ENCODE peak calls at places on chromosomes 6 and 20, in four cellular contexts. J, L, M and V are unnamed samples.

GRCh38 chr6:151100326-151100725 is 139.4 kb upstream of the AKAP12 start:
- DNase-seq in J (no peak), L (no peak), M (peak; percentile 50), V (no peak)

GRCh38 chr6:12483712-12484111 is 193.6 kb downstream of the EDN1 start:
- DNase-seq in J (no peak), L (peak; percentile 64), M (no peak), V (no peak)

GRCh38 chr6:90039911-90040310 is 145.6 kb downstream of the GJA10 start:
- DNase-seq in J (no peak), L (no peak), M (no peak), V (no peak)

GRCh38 chr6:76697585-76697984 is 625.1 kb upstream of the IMPG1 start:
- DNase-seq in J (no peak), L (no peak), M (no peak), V (no peak)

GRCh38 chr6:163588211-163588919 is 173.8 kb downstream of the QKI start:
- DNase-seq in J (no peak), L (no peak), M (no peak), V (no peak)

GRCh38 chr6:13760948-13761347 is 49.3 kb upstream of the RANBP9 start:
- DNase-seq in J (no peak), L (no peak), M (no peak), V (no peak)

GRCh38 chr20:52760791-52761190 is 211.4 kb upstream of the TSHZ2 start:
- DNase-seq in J (no peak), L (no peak), M (no peak), V (no peak)

GRCh38 chr6:163301721-163302635 is 112.5 kb upstream of the QKI start:
- DNase-seq in J (no peak), L (no peak), M (no peak), V (no peak)

GRCh38 chr6:150491131-150491795 is 108.4 kb upstream of the PLEKHG1 start:
- DNase-seq in J (no peak), L (peak; percentile 24), M (no peak), V (no peak)

GRCh38 chr6:118187568-118188164 is 280.6 kb downstream of the SLC35F1 start:
- DNase-seq in J (no peak), L (no peak), M (no peak), V (no peak)

GRCh38 chr6:40376113-40376650 is 211.0 kb downstream of the LRFN2 start:
- DNase-seq in J (no peak), L (no peak), M (no peak), V (no peak)

GRCh38 chr6:43779864-43780260 is 9.9 kb downstream of the VEGFA start:
- DNase-seq in J (no peak), L (no peak), M (no peak), V (no peak)

GRCh38 chr6:68875403-68875802 is 240.3 kb downstream of the ADGRB3 start:
- DNase-seq in J (no peak), L (no peak), M (no peak), V (no peak)

GRCh38 chr6:109491207-109491938 is 8.4 kb upstream of the ZBTB24 start:
- DNase-seq in J (no peak), L (no peak), M (no peak), V (no peak)

GRCh38 chr6:163643866-163644265 is 229.3 kb downstream of the QKI start:
- DNase-seq in J (no peak), L (no peak), M (no peak), V (no peak)

GRCh38 chr6:142637624-142638023 is 307.4 kb downstream of the HIVEP2 start:
- DNase-seq in J (no peak), L (no peak), M (no peak), V (no peak)

GRCh38 chr6:126302191-126302590 is 37.7 kb upstream of the CENPW start:
- DNase-seq in J (no peak), L (no peak), M (no peak), V (no peak)

GRCh38 chr6:4712291-4712690 is 63.9 kb upstream of the CDYL start:
- DNase-seq in J (no peak), L (no peak), M (no peak), V (no peak)

GRCh38 chr6:132041706-132042105 is 90.5 kb upstream of the CCN2 start:
- DNase-seq in J (no peak), L (no peak), M (no peak), V (no peak)

GRCh38 chr6:113644861-113645575 is 212.1 kb upstream of the MARCKS start:
- DNase-seq in J (no peak), L (peak; percentile 87), M (no peak), V (no peak)

GRCh38 chr6:29816030-29816429 is 11.6 kb upstream of the HLA-G start:
- DNase-seq in J (no peak), L (no peak), M (no peak), V (no peak)

GRCh38 chr6:149055195-149055899 is 262.2 kb upstream of the TAB2 start:
- DNase-seq in J (no peak), L (peak; percentile 91), M (no peak), V (no peak)

GRCh38 chr20:23349338-23350006 is 1.1 kb upstream of the NXT1 start:
- DNase-seq in J (no peak), L (no peak), M (peak; percentile 19), V (no peak)

GRCh38 chr20:39676857-39677351 is 714.8 kb downstream of the DHX35 start:
- DNase-seq in J (no peak), L (no peak), M (no peak), V (no peak)

GRCh38 chr6:125014157-125014957 is 52.1 kb downstream of the RNF217 start:
- DNase-seq in J (no peak), L (no peak), M (no peak), V (no peak)

GRCh38 chr6:46419576-46420002 is 71.7 kb downstream of the RCAN2 start:
- DNase-seq in J (peak; percentile 26), L (peak; percentile 8), M (peak; percentile 44), V (peak; percentile 13)

GRCh38 chr6:125834347-125834746 is 43.6 kb downstream of the NCOA7 start:
- DNase-seq in J (no peak), L (peak; percentile 36), M (no peak), V (no peak)

GRCh38 chr6:151975795-151976194 is 168.3 kb downstream of the ESR1 start:
- DNase-seq in J (no peak), L (no peak), M (no peak), V (no peak)

GRCh38 chr20:17655865-17656489 is 26.1 kb downstream of the RRBP1 start:
- DNase-seq in J (no peak), L (peak; percentile 11), M (peak; percentile 13), V (no peak)

GRCh38 chr6:157535354-157536217 is 154.6 kb downstream of the ZDHHC14 start:
- DNase-seq in J (peak; percentile 77), L (peak; percentile 71), M (no peak), V (no peak)

GRCh38 chr20:6501061-6501460 is 266.4 kb upstream of the BMP2 start:
- DNase-seq in J (no peak), L (no peak), M (no peak), V (no peak)

GRCh38 chr6:15404700-15404980 is 158.8 kb downstream of the JARID2 start:
- DNase-seq in J (no peak), L (no peak), M (no peak), V (no peak)

GRCh38 chr20:40682104-40683045 is 6.7 kb downstream of the MAFB start:
- DNase-seq in J (no peak), L (no peak), M (no peak), V (no peak)

GRCh38 chr20:38569747-38570519 is 11.1 kb upstream of the ADIG start:
- DNase-seq in J (peak; percentile 50), L (no peak), M (no peak), V (no peak)

GRCh38 chr6:169162968-169163903 is 90.4 kb downstream of the THBS2 start:
- DNase-seq in J (no peak), L (no peak), M (no peak), V (no peak)

GRCh38 chr6:152299336-152299735 is 337.8 kb downstream of the SYNE1 start:
- DNase-seq in J (no peak), L (no peak), M (no peak), V (no peak)

GRCh38 chr20:33412484-33412838 is 11.1 kb upstream of the CDK5RAP1 start:
- DNase-seq in J (no peak), L (no peak), M (no peak), V (no peak)

GRCh38 chr6:138656278-138656803 is 117.2 kb upstream of the CCDC28A start:
- DNase-seq in J (no peak), L (no peak), M (no peak), V (no peak)

GRCh38 chr6:138654715-138655634 is 118.6 kb upstream of the CCDC28A start:
- DNase-seq in J (no peak), L (peak; percentile 50), M (no peak), V (peak; percentile 19)

GRCh38 chr6:138653435-138653834 is 120.1 kb upstream of the CCDC28A start:
- DNase-seq in J (no peak), L (no peak), M (no peak), V (no peak)

GRCh38 chr6:138657026-138657425 is 116.5 kb upstream of the CCDC28A start:
- DNase-seq in J (no peak), L (no peak), M (no peak), V (no peak)

GRCh38 chr6:138655828-138656227 is 117.7 kb upstream of the CCDC28A start:
- DNase-seq in J (peak; percentile 48), L (no peak), M (no peak), V (no peak)
- TF ChIP-seq POLR2AphosphoS5 in J (no peak), L (no peak), M (no peak), V (no peak)

GRCh38 chr20:63664861-63665594 is 6.9 kb downstream of the RTEL1 start:
- DNase-seq in J (no peak), L (no peak), M (no peak), V (no peak)
- TF ChIP-seq SPI1 in J (no peak), L (no peak), M (no peak), V (no peak)

DNA sequence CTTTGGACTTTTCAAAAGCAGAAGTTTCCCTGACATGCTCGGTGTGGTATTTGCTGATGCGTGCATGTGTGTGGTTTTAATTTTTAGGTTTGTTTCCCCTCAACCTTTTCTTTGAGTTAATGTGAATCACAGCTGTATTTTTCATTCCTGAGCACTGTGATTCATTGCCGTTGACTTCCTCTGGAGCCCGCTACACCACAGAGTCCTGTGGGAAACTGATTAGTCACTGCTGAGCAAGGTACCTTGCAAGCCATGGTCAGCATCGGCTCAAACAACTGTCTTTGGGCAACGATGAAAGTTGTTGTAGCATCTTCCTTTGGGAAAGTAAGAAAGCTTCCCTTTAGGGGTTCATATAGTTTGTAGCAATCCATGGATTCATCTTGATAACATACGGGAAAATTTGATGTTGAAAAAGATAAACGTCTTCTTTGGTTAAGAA is 57.5 kb downstream of the RIN2 start:
- DNase-seq in J (no peak), L (no peak), M (no peak), V (no peak)
- TF ChIP-seq POLR2AphosphoS5 in J (no peak), L (no peak), M (no peak), V (no peak)

DNA sequence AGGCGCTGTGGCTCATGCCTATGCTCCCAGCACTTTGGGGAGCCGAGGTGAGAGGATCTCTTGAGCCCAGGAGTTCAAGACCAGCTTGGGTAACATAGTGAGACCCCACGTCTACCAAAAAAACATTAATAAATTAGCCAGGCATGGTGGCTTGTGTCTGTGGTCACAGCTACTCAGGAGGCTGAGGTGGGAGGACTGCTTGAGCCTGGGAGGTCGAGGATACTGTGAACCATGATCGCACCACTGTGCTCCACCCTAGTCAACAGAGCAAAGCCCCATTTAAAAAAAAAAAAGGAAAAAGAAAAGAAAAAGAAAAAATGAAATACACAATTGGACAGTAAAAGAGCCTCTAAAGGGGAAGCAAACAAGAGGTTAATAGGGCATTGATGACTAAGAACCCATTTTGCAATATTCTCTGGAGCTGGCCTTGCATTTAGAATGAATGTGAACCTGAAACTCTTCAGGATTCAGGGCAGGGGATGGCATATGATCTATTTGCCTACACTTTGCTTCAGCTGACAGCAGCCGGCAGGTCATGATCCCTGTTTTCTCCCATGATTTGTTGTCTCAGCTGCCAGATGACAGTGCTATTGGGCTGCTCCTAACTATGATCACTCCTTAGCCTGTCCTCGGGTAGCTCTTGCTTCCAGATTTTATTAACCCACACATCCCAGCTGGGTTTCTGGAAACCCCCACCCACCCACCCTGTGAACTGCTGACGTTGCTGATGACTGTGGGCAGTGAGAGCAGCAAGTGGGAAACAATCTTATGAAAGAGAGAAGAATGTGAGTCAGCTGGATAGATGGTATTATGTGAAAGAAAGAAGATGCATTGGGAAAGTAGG is 83.8 kb upstream of the ELOVL5 start:
- DNase-seq in J (peak; percentile 21), L (no peak), M (no peak), V (no peak)
- TF ChIP-seq SPI1 in J (no peak), L (no peak), M (no peak), V (no peak)